ENCODE peak calls at places on chromosomes 2 and 18, in five cellular contexts. S is EH, H is GM12891, K is HL-60, X is hypothalamus. G is an unnamed sample.

GRCh38 chr18:63099848-63100625 is 219.5 kb downstream of the BCL2 start:
- DNase-seq in S (no peak), H (no peak), K (peak), X (no peak), G (no peak)

GRCh38 chr2:172119089-172119488 is 16.4 kb upstream of the DLX2 start:
- DNase-seq in S (peak), H (no peak), K (no peak), X (no peak), G (peak)

GRCh38 chr2:141557329-141558098 is 573.3 kb downstream of the LRP1B start:
- DNase-seq in S (peak), H (no peak), K (peak), X (no peak), G (peak)

GRCh38 chr2:128372621-128373341 is 54.1 kb upstream of the HS6ST1 start:
- DNase-seq in S (no peak), H (no peak), K (no peak), X (no peak), G (no peak)

GRCh38 chr18:55470826-55471225 is 117.2 kb downstream of the TCF4 start:
- DNase-seq in S (no peak), H (no peak), K (no peak), X (no peak), G (no peak)

GRCh38 chr2:11377915-11378649 is 33.6 kb upstream of the ROCK2 start:
- DNase-seq in S (no peak), H (peak), K (no peak), X (no peak), G (no peak)

GRCh38 chr2:33267745-33268144 is 208.7 kb upstream of the RASGRP3 start:
- DNase-seq in S (peak), H (no peak), K (no peak), X (no peak), G (peak)

GRCh38 chr2:54482725-54483124 is 26.6 kb downstream of the SPTBN1 start:
- DNase-seq in S (peak), H (no peak), K (no peak), X (no peak), G (peak)

GRCh38 chr2:102251042-102251848 is 60.1 kb upstream of the IL1RL1 start:
- DNase-seq in S (peak), H (peak), K (peak), X (no peak), G (peak)

GRCh38 chr2:37590119-37590571 is 81.3 kb downstream of the CDC42EP3 start:
- DNase-seq in S (peak), H (no peak), K (no peak), X (no peak), G (no peak)

GRCh38 chr2:233049194-233049761 is 10.9 kb upstream of the INPP5D start:
- DNase-seq in S (no peak), H (no peak), K (no peak), X (no peak), G (peak)